ENCODE peak calls at places on chromosomes 1 and 21, in ten cellular contexts. U is nephron progenitor cell, S is endodermal cell, H is mesothelial cell of epicardium, V is choroid plexus epithelial cell, B is astrocyte, I is body of pancreas, P is left ventricle myocardium inferior, K is neural crest cell, Y is HFFc6. R is an unnamed sample.

GRCh38 chr1:47388548-47389238 is 27.4 kb upstream of the FOXE3 start:
- DNase-seq in V (peak), B (no peak), P (peak), K (peak), S (peak), H (peak), U (peak), I (peak), Y (peak), R (peak)

GRCh38 chr1:202162049-202162417 is 1.6 kb upstream of the PTPN7 start:
- DNase-seq in V (no peak), U (no peak), H (no peak), I (no peak), K (no peak), B (no peak), P (no peak), Y (no peak), S (no peak), R (no peak)

GRCh38 chr1:21165632-21166031 is 11.1 kb downstream of the EIF4G3 start:
- DNase-seq in B (no peak), Y (no peak), V (no peak), K (no peak), H (no peak), P (no peak), U (no peak), I (no peak), S (no peak), R (no peak)

GRCh38 chr1:10932088-10932487 is 80.4 kb upstream of the TARDBP start:
- DNase-seq in H (no peak), B (no peak), P (no peak), V (no peak), I (no peak), U (no peak), S (no peak), Y (no peak), K (no peak), R (no peak)

GRCh38 chr1:76494807-76495206 is 372.5 kb upstream of the ST6GALNAC5 start:
- DNase-seq in I (no peak), P (no peak), U (no peak), S (no peak), B (no peak), V (peak), K (no peak), H (no peak), Y (no peak), R (no peak)

GRCh38 chr21:28334407-28334806 is 658.3 kb downstream of the LTN1 start:
- DNase-seq in P (no peak), B (no peak), U (no peak), V (no peak), S (no peak), K (no peak), H (no peak), I (no peak), Y (no peak), R (no peak)

GRCh38 chr21:30126575-30126974 is 40.0 kb downstream of the CLDN17 start:
- DNase-seq in U (no peak), Y (no peak), I (no peak), S (no peak), P (no peak), K (no peak), H (no peak), V (no peak), B (no peak), R (no peak)

GRCh38 chr21:18350216-18350615 is 53.4 kb downstream of the TMPRSS15 start:
- DNase-seq in U (no peak), I (no peak), P (no peak), Y (no peak), K (no peak), V (peak), H (no peak), S (no peak), B (peak), R (no peak)

GRCh38 chr1:1157914-1158710 is 15.6 kb upstream of the TTLL10 start:
- DNase-seq in B (peak), I (peak), U (peak), P (peak), S (peak), V (peak), Y (no peak), K (peak), H (peak), R (peak)

GRCh38 chr1:11042065-11042464 is 5.0 kb downstream of the MASP2 start:
- DNase-seq in B (no peak), K (no peak), U (no peak), H (no peak), V (no peak), Y (no peak), P (no peak), S (no peak), I (no peak), R (no peak)

GRCh38 chr1:17315542-17316130 is 7.6 kb downstream of the PADI4 start:
- DNase-seq in H (no peak), Y (no peak), V (no peak), P (no peak), I (no peak), S (peak), B (no peak), K (no peak), U (no peak), R (no peak)

GRCh38 chr1:231778009-231778719 is 151.6 kb downstream of the DISC1 start:
- DNase-seq in V (peak), B (peak), Y (peak), K (no peak), I (no peak), H (peak), U (no peak), P (peak), S (no peak), R (no peak)

GRCh38 chr1:114218397-114219237 is 64.9 kb upstream of the SYT6 start:
- DNase-seq in V (no peak), P (no peak), K (no peak), Y (no peak), H (no peak), S (no peak), B (no peak), I (no peak), U (no peak), R (no peak)

GRCh38 chr21:40952551-40953330 is 105.8 kb upstream of the DSCAM start:
- DNase-seq in P (no peak), B (no peak), U (no peak), V (no peak), I (no peak), Y (no peak), S (no peak), K (no peak), H (no peak), R (no peak)

GRCh38 chr1:235011064-235011598 is 117.5 kb downstream of the TOMM20 start:
- DNase-seq in S (peak), Y (no peak), I (no peak), P (no peak), V (no peak), U (no peak), B (no peak), H (no peak), K (no peak), R (no peak)

GRCh38 chr1:205870236-205870635 is 20.3 kb upstream of the PM20D1 start:
- DNase-seq in K (no peak), I (no peak), H (no peak), Y (no peak), P (no peak), V (no peak), B (no peak), U (no peak), S (no peak), R (no peak)

GRCh38 chr1:41629571-41629970 is 145.1 kb upstream of the EDN2 start:
- DNase-seq in P (no peak), V (peak), H (no peak), K (no peak), U (no peak), Y (peak), I (no peak), B (peak), S (peak), R (no peak)

GRCh38 chr21:25342811-25343210 is 264.5 kb downstream of the MRPL39 start:
- DNase-seq in I (no peak), K (no peak), S (no peak), B (peak), V (no peak), Y (peak), U (no peak), P (no peak), H (no peak), R (no peak)

GRCh38 chr1:92543131-92544055 is 56.7 kb upstream of the GFI1 start:
- DNase-seq in H (no peak), I (no peak), Y (no peak), B (no peak), K (no peak), V (no peak), P (no peak), S (no peak), U (no peak), R (no peak)

GRCh38 chr1:76059461-76059860 is 15.1 kb upstream of the ST6GALNAC3 start:
- DNase-seq in V (no peak), U (no peak), I (no peak), B (no peak), K (no peak), S (no peak), H (no peak), P (no peak), Y (no peak), R (no peak)

GRCh38 chr1:30912913-30913652 is 4.5 kb upstream of the SDC3 start:
- DNase-seq in V (no peak), Y (no peak), B (no peak), I (no peak), H (no peak), P (peak), U (no peak), S (peak), K (no peak), R (no peak)

GRCh38 chr1:27303509-27303908 is 18.5 kb upstream of the TMEM222 start:
- DNase-seq in P (no peak), U (no peak), K (no peak), B (no peak), V (no peak), I (no peak), H (no peak), Y (no peak), S (no peak), R (no peak)

GRCh38 chr1:59285691-59286090 is 11.2 kb upstream of the FGGY start:
- DNase-seq in V (no peak), S (no peak), Y (no peak), K (no peak), H (no peak), I (no peak), U (no peak), P (no peak), B (no peak), R (no peak)

GRCh38 chr1:118184737-118185082 is 318 bp downstream of the SPAG17 start:
- DNase-seq in B (peak), S (no peak), V (no peak), U (no peak), H (no peak), Y (no peak), P (no peak), K (no peak), I (no peak), R (no peak)

GRCh38 chr1:46617108-46617694 is 590 bp upstream of the MOB3C start:
- DNase-seq in K (no peak), Y (no peak), U (no peak), P (no peak), V (no peak), S (no peak), I (no peak), H (no peak), B (no peak), R (no peak)

GRCh38 chr1:203153989-203154821 is 21.4 kb downstream of the MYBPH start:
- DNase-seq in P (no peak), Y (peak), U (no peak), K (no peak), V (peak), I (no peak), H (no peak), S (peak), B (peak), R (no peak)

GRCh38 chr21:42289926-42290325 is 25.3 kb downstream of the TFF3 start:
- DNase-seq in P (peak), V (no peak), Y (no peak), U (no peak), I (no peak), S (no peak), B (no peak), K (no peak), H (no peak), R (no peak)

GRCh38 chr1:241473026-241473425 is 46.5 kb downstream of the FH start:
- DNase-seq in S (no peak), U (no peak), H (no peak), I (no peak), P (no peak), V (no peak), K (no peak), B (no peak), Y (no peak), R (no peak)

GRCh38 chr1:117652421-117652820 is 46.6 kb downstream of the TENT5C start:
- DNase-seq in K (no peak), P (no peak), V (no peak), U (no peak), Y (no peak), I (no peak), B (no peak), H (no peak), S (no peak), R (no peak)

GRCh38 chr1:235043234-235043633 is 85.4 kb downstream of the TOMM20 start:
- DNase-seq in P (no peak), I (no peak), B (no peak), U (no peak), K (no peak), H (no peak), V (no peak), S (no peak), Y (no peak), R (no peak)

GRCh38 chr21:38178653-38179503 is 77.9 kb upstream of the KCNJ15 start:
- DNase-seq in B (no peak), I (no peak), Y (no peak), V (no peak), S (no peak), H (no peak), U (no peak), P (no peak), K (no peak), R (no peak)

GRCh38 chr1:150532860-150533259 is 16.3 kb upstream of the ADAMTSL4 start:
- DNase-seq in U (no peak), S (no peak), K (no peak), V (no peak), P (no peak), I (no peak), B (peak), H (no peak), Y (no peak), R (no peak)
- TF ChIP-seq CTCF in U (no peak), S (no peak), K (peak), V (no peak), P (no peak), I (no peak), B (no peak), H (peak), Y (peak), R (no peak)

GRCh38 chr1:70221241-70222077 is at the start of gene SRSF11:
- DNase-seq in Y (peak), S (peak), V (peak), U (peak), B (peak), H (peak), P (peak), I (peak), K (peak), R (peak)
- TF ChIP-seq CTCF in Y (peak), S (peak), V (no peak), U (no peak), B (no peak), H (no peak), P (peak), I (peak), K (peak), R (no peak)

GRCh38 chr1:195897072-195897471 is 711.2 kb downstream of the KCNT2 start:
- DNase-seq in U (no peak), P (no peak), V (peak), H (no peak), I (no peak), S (no peak), B (no peak), K (no peak), Y (no peak), R (no peak)
- TF ChIP-seq CTCF in U (no peak), P (no peak), V (peak), H (no peak), I (no peak), S (peak), B (no peak), K (no peak), Y (peak), R (peak)

GRCh38 chr21:45378258-45378966 is 26.6 kb upstream of the COL18A1 start:
- DNase-seq in B (peak), Y (peak), H (no peak), V (peak), K (no peak), P (peak), I (peak), U (no peak), S (peak), R (no peak)
- TF ChIP-seq CTCF in B (no peak), Y (no peak), H (no peak), V (no peak), K (no peak), P (no peak), I (no peak), U (no peak), S (no peak), R (no peak)

GRCh38 chr1:99672500-99673213 is 26.7 kb downstream of the PALMD start:
- DNase-seq in U (no peak), H (no peak), B (no peak), V (peak), P (peak), Y (no peak), I (no peak), S (no peak), K (no peak), R (no peak)

GRCh38 chr1:99672022-99672421 is 26.1 kb downstream of the PALMD start:
- DNase-seq in H (no peak), S (no peak), Y (no peak), K (no peak), B (no peak), U (no peak), V (peak), P (no peak), I (no peak), R (no peak)

GRCh38 chr1:99669376-99669775 is 23.5 kb downstream of the PALMD start:
- DNase-seq in B (no peak), V (no peak), Y (no peak), H (no peak), S (no peak), K (no peak), U (no peak), I (no peak), P (no peak), R (no peak)

GRCh38 chr1:99670583-99670982 is 24.7 kb downstream of the PALMD start:
- DNase-seq in V (no peak), Y (no peak), P (no peak), B (no peak), S (no peak), I (no peak), K (no peak), U (no peak), H (no peak), R (no peak)

GRCh38 chr1:99669821-99670220 is 23.9 kb downstream of the PALMD start:
- DNase-seq in K (no peak), S (no peak), I (no peak), U (no peak), B (no peak), H (no peak), P (no peak), V (no peak), Y (no peak), R (no peak)
- TF ChIP-seq CTCF in K (no peak), S (no peak), I (no peak), U (no peak), B (no peak), H (no peak), P (no peak), V (no peak), Y (no peak), R (no peak)

DNA sequence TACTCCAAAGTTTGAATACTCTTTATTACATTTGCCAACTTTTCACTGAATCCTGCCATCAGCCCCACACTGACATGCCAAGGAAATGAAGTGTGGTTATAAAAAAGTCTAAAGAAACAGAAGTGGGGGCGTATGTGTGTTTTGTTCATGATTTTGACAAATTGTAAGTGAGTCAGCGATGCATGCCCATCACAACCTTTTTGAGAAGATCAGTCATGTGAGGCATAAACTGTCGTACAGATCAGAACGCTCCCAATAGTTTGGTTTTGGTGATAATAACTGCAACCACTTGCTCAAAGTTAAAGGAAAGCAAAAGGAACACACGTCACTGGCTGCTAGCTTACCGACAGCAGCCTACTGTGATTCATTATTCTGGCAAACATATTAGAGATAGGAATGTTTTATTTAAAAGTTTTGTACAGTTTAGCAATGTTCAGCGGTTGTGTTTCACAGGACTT is 95.6 kb downstream of the RGS2 start:
- DNase-seq in B (peak), H (no peak), P (no peak), K (no peak), Y (peak), V (peak), U (no peak), I (peak), S (no peak), R (no peak)
- TF ChIP-seq CTCF in B (no peak), H (no peak), P (no peak), K (no peak), Y (no peak), V (no peak), U (no peak), I (no peak), S (no peak), R (no peak)

DNA sequence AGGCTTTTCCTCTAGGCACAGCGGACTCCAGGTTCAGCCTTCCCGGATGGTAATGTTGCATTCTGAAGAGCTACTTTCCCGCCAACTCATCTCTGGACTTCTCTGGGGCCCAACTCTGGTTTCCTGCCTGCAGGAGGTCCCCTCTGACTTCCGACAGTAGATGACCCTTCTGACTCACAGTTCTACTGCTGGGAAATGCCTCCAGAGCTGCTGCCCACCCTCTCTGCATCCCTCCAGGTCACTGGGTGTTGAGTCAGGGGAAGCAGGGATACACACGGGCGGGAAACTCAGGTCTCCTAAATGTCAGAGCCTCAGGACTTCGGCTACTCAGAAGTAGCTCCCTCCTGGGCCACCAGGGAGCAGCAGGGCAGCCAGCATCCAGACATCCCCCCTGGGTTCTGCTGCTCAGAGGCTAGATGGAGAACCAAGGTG is 2.1 kb upstream of the KIF21B start:
- DNase-seq in B (peak), S (peak), V (peak), U (peak), I (no peak), H (no peak), K (no peak), Y (no peak), P (no peak), R (peak)
- TF ChIP-seq CTCF in B (peak), S (peak), V (peak), U (peak), I (no peak), H (no peak), K (peak), Y (peak), P (no peak), R (no peak)

R was measured in endothelial cell.